ENCODE peak calls at places on chromosomes 6 and 20, in ten cellular contexts. I is upper lobe of left lung, U is stomach, M is A549, E is ovary, K is SK-N-SH, N is tibial nerve, Q is K562, P is HepG2, F is sigmoid colon. D is an unnamed sample.

GRCh38 chr20:52540489-52540888 is 348.9 kb upstream of the ZFP64 start:
- DNase-seq in M (no peak), I (no peak), K (no peak), Q (no peak), E (no peak), F (no peak), P (no peak), N (no peak), U (no peak), D (no peak)

GRCh38 chr20:9040874-9041524 is 27.9 kb upstream of the PLCB4 start:
- DNase-seq in I (no peak), P (no peak), E (no peak), F (no peak), K (no peak), N (no peak), Q (peak; percentile 17), M (no peak), U (no peak), D (no peak)

GRCh38 chr6:39362487-39362865 is 40.0 kb upstream of the KCNK16 start:
- DNase-seq in Q (peak; percentile 27), I (no peak), P (no peak), E (no peak), N (no peak), M (no peak), F (no peak), K (peak; percentile 50), U (no peak), D (no peak)

GRCh38 chr20:22499475-22500174 is 84.7 kb downstream of the FOXA2 start:
- DNase-seq in E (no peak), U (no peak), M (no peak), P (no peak), I (no peak), F (no peak), Q (no peak), N (no peak), K (no peak), D (peak; percentile 33)

GRCh38 chr6:134764741-134765140 is 185.2 kb downstream of the ALDH8A1 start:
- DNase-seq in M (no peak), E (no peak), F (no peak), P (no peak), N (no peak), K (no peak), Q (no peak), I (no peak), U (no peak), D (no peak)

GRCh38 chr20:44851545-44851944 is 34.0 kb upstream of the YWHAB start:
- DNase-seq in E (no peak), F (no peak), Q (no peak), I (no peak), P (no peak), N (no peak), U (no peak), M (no peak), K (no peak), D (peak; percentile 63)

GRCh38 chr20:51541189-51542032 is 1.1 kb downstream of the NFATC2 start:
- DNase-seq in U (peak; percentile 80), E (peak; percentile 61), F (peak; percentile 91), Q (peak; percentile 86), I (peak; percentile 71), K (no peak), M (no peak), N (peak; percentile 62), P (peak; percentile 87), D (peak; percentile 76)

GRCh38 chr6:37994238-37994637 is 174.7 kb downstream of the ZFAND3 start:
- DNase-seq in N (no peak), E (no peak), I (no peak), M (no peak), Q (no peak), F (no peak), K (no peak), U (no peak), P (no peak), D (no peak)

GRCh38 chr6:155628315-155628714 is 172.7 kb upstream of the NOX3 start:
- DNase-seq in Q (no peak), M (no peak), K (no peak), P (no peak), E (no peak), N (no peak), U (no peak), F (no peak), I (no peak), D (no peak)

GRCh38 chr6:47363736-47364135 is 54.0 kb upstream of the TNFRSF21 start:
- DNase-seq in F (no peak), I (no peak), N (no peak), E (no peak), K (no peak), U (no peak), M (no peak), Q (no peak), P (no peak), D (no peak)

GRCh38 chr6:65259080-65259479 is 447.9 kb downstream of the EYS start:
- DNase-seq in K (no peak), E (no peak), P (peak; percentile 11), I (no peak), N (no peak), F (no peak), U (no peak), M (no peak), Q (no peak), D (no peak)

GRCh38 chr6:130765181-130765727 is 62.0 kb upstream of the SMLR1 start:
- DNase-seq in P (no peak), F (no peak), Q (no peak), K (no peak), I (no peak), E (no peak), U (no peak), N (no peak), M (no peak), D (no peak)
- TF ChIP-seq EP300 in P (no peak), F (no peak), Q (no peak), K (no peak), I (no peak), E (no peak), U (no peak), N (no peak), M (no peak), D (no peak)

DNA sequence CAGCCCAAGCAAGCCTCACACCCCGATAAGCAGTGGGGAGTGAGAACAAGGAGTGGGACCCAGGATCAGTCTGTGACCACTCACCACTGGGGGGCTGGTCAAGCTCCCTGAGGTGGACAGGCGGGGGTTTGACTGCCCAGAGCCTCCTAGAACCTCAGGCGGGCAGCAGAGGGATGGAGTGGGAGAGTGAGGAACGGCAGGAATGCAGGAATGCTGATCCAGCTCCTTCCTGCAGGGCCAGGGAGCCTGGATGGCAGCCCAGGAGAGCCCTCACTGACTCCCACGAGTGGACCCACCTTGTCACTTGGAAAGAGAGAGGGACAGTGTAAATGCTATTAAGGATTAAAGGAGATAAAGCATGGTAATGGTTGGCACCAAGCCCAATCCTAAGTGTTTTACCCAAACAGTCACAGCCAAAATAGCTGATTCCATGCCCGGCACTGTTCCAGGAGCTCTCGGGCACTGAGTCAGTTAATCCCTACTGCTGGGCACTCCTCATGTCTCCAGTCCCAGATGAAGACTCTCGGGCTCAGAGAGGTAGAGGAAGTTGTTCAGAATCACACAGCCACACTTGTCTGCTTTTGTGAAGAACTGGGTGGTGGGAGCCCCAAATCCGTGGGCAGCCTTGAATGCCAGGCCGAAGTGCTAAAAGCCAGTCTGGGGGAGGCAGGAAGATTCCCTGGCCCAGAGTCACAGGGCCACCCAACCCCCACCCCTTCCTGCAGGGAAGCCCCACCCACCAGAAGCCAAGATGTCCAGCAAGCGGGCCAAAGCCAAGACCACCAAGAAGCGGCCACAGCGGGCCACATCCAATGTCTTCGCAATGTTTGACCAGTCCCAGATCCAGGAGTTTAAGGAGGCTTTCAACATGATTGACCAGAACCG is 3.1 kb downstream of the MYL9 start:
- DNase-seq in Q (no peak), N (no peak), M (no peak), U (no peak), K (no peak), P (no peak), I (peak; percentile 32), F (peak; percentile 86), E (no peak), D (no peak)
- H3K4me3 ChIP-seq in Q (no peak overlapping the region), N (peak overlapping the region; percentile 82), M (no peak overlapping the region), U (peak overlapping the region; percentile 62), K (no peak overlapping the region), P (no peak overlapping the region), I (no peak overlapping the region), F (peak overlapping the region; percentile 99), E (peak overlapping the region; percentile 90), D (peak overlapping the region; percentile 59)

DNA sequence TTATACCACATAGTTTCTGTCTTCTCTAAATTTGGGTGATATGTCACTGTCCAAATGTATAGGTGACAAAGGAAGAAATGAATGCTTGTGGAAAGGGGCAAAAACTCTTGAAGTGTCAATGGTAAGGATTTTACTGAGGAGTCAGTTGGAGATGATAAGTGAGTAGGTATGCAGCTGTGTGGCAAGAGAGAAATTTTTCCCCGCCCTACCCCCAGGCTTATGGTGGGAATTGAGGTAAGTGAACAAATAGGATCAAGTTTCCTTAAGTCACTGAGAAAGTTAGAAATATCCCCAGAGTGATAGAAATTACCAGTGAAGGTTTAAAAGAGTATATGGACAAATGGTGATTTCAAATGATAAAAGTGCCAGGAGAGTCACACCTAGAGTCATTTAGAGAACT is 11.8 kb downstream of the DSE start:
- DNase-seq in Q (no peak), M (no peak), E (no peak), P (no peak), K (no peak), N (no peak), I (no peak), F (no peak), U (no peak), D (no peak)
- TF ChIP-seq EP300 in Q (no peak), M (no peak), E (no peak), P (no peak), K (no peak), N (no peak), I (no peak), F (no peak), U (no peak), D (no peak)

GRCh38 chr6:84770521-84770920 is 6.1 kb upstream of the TBX18 start:
- DNase-seq in Q (no peak), U (no peak), P (no peak), E (no peak), N (no peak), K (no peak), M (no peak), I (no peak), F (no peak), D (no peak)

GRCh38 chr6:84773133-84773430 is 8.7 kb upstream of the TBX18 start:
- DNase-seq in Q (no peak), F (no peak), E (no peak), K (no peak), I (no peak), P (no peak), M (no peak), N (no peak), U (no peak), D (no peak)

GRCh38 chr6:84772428-84773132 is 8.2 kb upstream of the TBX18 start:
- DNase-seq in E (no peak), F (no peak), K (peak; percentile 24), M (no peak), I (no peak), U (no peak), Q (no peak), N (no peak), P (no peak), D (no peak)

GRCh38 chr6:84773431-84774173 is 9.2 kb upstream of the TBX18 start:
- DNase-seq in P (no peak), U (no peak), N (peak; percentile 21), F (no peak), M (peak; percentile 21), E (peak; percentile 10), K (peak; percentile 53), Q (peak; percentile 35), I (no peak), D (no peak)

DNA sequence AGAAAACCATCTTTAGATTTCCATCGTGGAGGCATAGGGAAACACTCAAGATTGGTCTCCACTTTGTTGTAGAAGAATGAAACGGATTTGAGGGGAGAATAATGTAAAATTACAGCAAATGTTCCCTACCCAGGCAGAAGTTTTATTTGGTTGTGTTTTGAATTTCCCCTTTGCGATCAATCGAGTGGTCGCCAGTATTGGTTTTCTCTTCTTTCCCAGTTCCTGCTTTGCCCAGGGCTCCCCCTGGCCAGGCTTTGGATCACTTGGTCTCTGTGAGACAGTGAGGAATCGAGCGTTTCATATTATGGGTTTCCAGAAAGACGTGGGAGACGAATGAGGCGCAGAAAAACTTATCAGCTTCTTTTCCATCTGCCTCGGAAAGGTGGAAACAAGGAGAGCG is 7.3 kb upstream of the TBX18 start:
- DNase-seq in U (no peak), P (no peak), K (no peak), N (no peak), I (no peak), F (no peak), Q (no peak), M (no peak), E (no peak), D (no peak)
- H3K4me3 ChIP-seq in U (no peak overlapping the region), P (no peak overlapping the region), K (no peak overlapping the region), N (no peak overlapping the region), I (no peak overlapping the region), F (no peak overlapping the region), Q (no peak overlapping the region), M (peak overlapping the region; percentile 17), E (no peak overlapping the region), D (no peak overlapping the region)